ENCODE peak calls at places on chromosome 19, in seven cellular contexts. One of them, this sample, is unnamed.

GRCh38 chr19:8149261-8150094 is at the start of gene FBN3:
- DNase-seq in right atrium auricular region: no peak
- DNase-seq in heart left ventricle: no peak
- DNase-seq in lower lobe of right lung: no peak
- DNase-seq in cardiac muscle cell: peak
- DNase-seq in adrenal gland: no peak
- DNase-seq in suprapubic skin: no peak
- DNase-seq in this sample: no peak

GRCh38 chr19:40785526-40785925 is 7.5 kb downstream of the RAB4B start:
- DNase-seq in right atrium auricular region: no peak
- DNase-seq in heart left ventricle: no peak
- DNase-seq in lower lobe of right lung: no peak
- DNase-seq in cardiac muscle cell: no peak
- DNase-seq in adrenal gland: no peak
- DNase-seq in suprapubic skin: no peak
- DNase-seq in this sample: no peak

GRCh38 chr19:10433131-10433536 is 12.8 kb downstream of the PDE4A start:
- DNase-seq in right atrium auricular region: no peak
- DNase-seq in heart left ventricle: no peak
- DNase-seq in lower lobe of right lung: no peak
- DNase-seq in cardiac muscle cell: no peak
- DNase-seq in adrenal gland: no peak
- DNase-seq in suprapubic skin: no peak
- DNase-seq in this sample: no peak

GRCh38 chr19:44498988-44499387 is 1.3 kb downstream of the ZNF180 start:
- DNase-seq in right atrium auricular region: no peak
- DNase-seq in heart left ventricle: no peak
- DNase-seq in lower lobe of right lung: no peak
- DNase-seq in cardiac muscle cell: no peak
- DNase-seq in adrenal gland: no peak
- DNase-seq in suprapubic skin: peak
- DNase-seq in this sample: no peak

GRCh38 chr19:2476451-2477140 is 669 bp downstream of the GADD45B start:
- DNase-seq in right atrium auricular region: no peak
- DNase-seq in heart left ventricle: no peak
- DNase-seq in lower lobe of right lung: peak
- DNase-seq in cardiac muscle cell: peak
- DNase-seq in adrenal gland: peak
- DNase-seq in suprapubic skin: no peak
- DNase-seq in this sample: peak

GRCh38 chr19:7679017-7679720 is 1.5 kb upstream of the TRAPPC5 start:
- DNase-seq in right atrium auricular region: no peak
- DNase-seq in heart left ventricle: no peak
- DNase-seq in lower lobe of right lung: peak
- DNase-seq in cardiac muscle cell: no peak
- DNase-seq in adrenal gland: peak
- DNase-seq in suprapubic skin: no peak
- DNase-seq in this sample: peak

GRCh38 chr19:43782689-43783231 is 2.0 kb upstream of the KCNN4 start:
- DNase-seq in right atrium auricular region: no peak
- DNase-seq in heart left ventricle: no peak
- DNase-seq in lower lobe of right lung: no peak
- DNase-seq in cardiac muscle cell: no peak
- DNase-seq in adrenal gland: no peak
- DNase-seq in suprapubic skin: no peak
- DNase-seq in this sample: no peak

GRCh38 chr19:34306213-34306661 is 51.9 kb downstream of the GARRE1 start:
- DNase-seq in right atrium auricular region: no peak
- DNase-seq in heart left ventricle: no peak
- DNase-seq in lower lobe of right lung: no peak
- DNase-seq in cardiac muscle cell: no peak
- DNase-seq in adrenal gland: no peak
- DNase-seq in suprapubic skin: no peak
- DNase-seq in this sample: no peak

GRCh38 chr19:11401808-11402543 is 17.1 kb downstream of the RGL3 start:
- DNase-seq in right atrium auricular region: no peak
- DNase-seq in heart left ventricle: no peak
- DNase-seq in lower lobe of right lung: no peak
- DNase-seq in cardiac muscle cell: no peak
- DNase-seq in adrenal gland: no peak
- DNase-seq in suprapubic skin: no peak
- DNase-seq in this sample: no peak

GRCh38 chr19:34241513-34242337 is 12.6 kb upstream of the GARRE1 start:
- DNase-seq in right atrium auricular region: no peak
- DNase-seq in heart left ventricle: no peak
- DNase-seq in lower lobe of right lung: peak
- DNase-seq in cardiac muscle cell: peak
- DNase-seq in adrenal gland: peak
- DNase-seq in suprapubic skin: peak
- DNase-seq in this sample: no peak

GRCh38 chr19:39916236-39916635 is 18.2 kb downstream of the FCGBP start:
- DNase-seq in right atrium auricular region: peak
- DNase-seq in heart left ventricle: no peak
- DNase-seq in lower lobe of right lung: no peak
- DNase-seq in cardiac muscle cell: no peak
- DNase-seq in adrenal gland: no peak
- DNase-seq in suprapubic skin: no peak
- DNase-seq in this sample: no peak

GRCh38 chr19:30512748-30513389 is 140.7 kb downstream of the ZNF536 start:
- DNase-seq in right atrium auricular region: no peak
- DNase-seq in heart left ventricle: no peak
- DNase-seq in lower lobe of right lung: no peak
- DNase-seq in cardiac muscle cell: no peak
- DNase-seq in adrenal gland: no peak
- DNase-seq in suprapubic skin: no peak
- DNase-seq in this sample: no peak

GRCh38 chr19:40611900-40612698 is 10.9 kb downstream of the LTBP4 start:
- DNase-seq in right atrium auricular region: no peak
- DNase-seq in heart left ventricle: no peak
- DNase-seq in lower lobe of right lung: no peak
- DNase-seq in cardiac muscle cell: no peak
- DNase-seq in adrenal gland: no peak
- DNase-seq in suprapubic skin: no peak
- DNase-seq in this sample: no peak

GRCh38 chr19:7125221-7125620 is 55.7 kb downstream of the ZNF557 start:
- DNase-seq in right atrium auricular region: no peak
- DNase-seq in heart left ventricle: no peak
- DNase-seq in lower lobe of right lung: no peak
- DNase-seq in cardiac muscle cell: no peak
- DNase-seq in adrenal gland: peak
- DNase-seq in suprapubic skin: peak
- DNase-seq in this sample: no peak

GRCh38 chr19:6204212-6204611 is 68.7 kb downstream of the ACSBG2 start:
- DNase-seq in right atrium auricular region: no peak
- DNase-seq in heart left ventricle: no peak
- DNase-seq in lower lobe of right lung: no peak
- DNase-seq in cardiac muscle cell: no peak
- DNase-seq in adrenal gland: no peak
- DNase-seq in suprapubic skin: peak
- DNase-seq in this sample: no peak

GRCh38 chr19:39074205-39074692 is 9.9 kb upstream of the ACP7 start:
- DNase-seq in right atrium auricular region: no peak
- DNase-seq in heart left ventricle: no peak
- DNase-seq in lower lobe of right lung: no peak
- DNase-seq in cardiac muscle cell: no peak
- DNase-seq in adrenal gland: no peak
- DNase-seq in suprapubic skin: no peak
- DNase-seq in this sample: no peak

GRCh38 chr19:1175020-1175419 is 952 bp upstream of the SBNO2 start:
- DNase-seq in right atrium auricular region: no peak
- DNase-seq in heart left ventricle: no peak
- DNase-seq in lower lobe of right lung: no peak
- DNase-seq in cardiac muscle cell: no peak
- DNase-seq in adrenal gland: no peak
- DNase-seq in suprapubic skin: no peak
- DNase-seq in this sample: no peak

GRCh38 chr19:1173845-1174809 is at the start of gene SBNO2:
- DNase-seq in right atrium auricular region: peak
- DNase-seq in heart left ventricle: peak
- DNase-seq in lower lobe of right lung: peak
- DNase-seq in cardiac muscle cell: peak
- DNase-seq in adrenal gland: peak
- DNase-seq in suprapubic skin: peak
- DNase-seq in this sample: peak

GRCh38 chr19:1173160-1173844 is 766 bp downstream of the SBNO2 start:
- DNase-seq in right atrium auricular region: no peak
- DNase-seq in heart left ventricle: peak
- DNase-seq in lower lobe of right lung: no peak
- DNase-seq in cardiac muscle cell: no peak
- DNase-seq in adrenal gland: peak
- DNase-seq in suprapubic skin: peak
- DNase-seq in this sample: peak

GRCh38 chr19:1181606-1182005 is 7.5 kb upstream of the SBNO2 start:
- DNase-seq in right atrium auricular region: no peak
- DNase-seq in heart left ventricle: no peak
- DNase-seq in lower lobe of right lung: peak
- DNase-seq in cardiac muscle cell: no peak
- DNase-seq in adrenal gland: no peak
- DNase-seq in suprapubic skin: peak
- DNase-seq in this sample: no peak

GRCh38 chr19:1177322-1178114 is 3.5 kb upstream of the SBNO2 start:
- DNase-seq in right atrium auricular region: peak
- DNase-seq in heart left ventricle: no peak
- DNase-seq in lower lobe of right lung: no peak
- DNase-seq in cardiac muscle cell: no peak
- DNase-seq in adrenal gland: no peak
- DNase-seq in suprapubic skin: peak
- DNase-seq in this sample: no peak
- H3K4me3 ChIP-seq in right atrium auricular region: no peak
- H3K4me3 ChIP-seq in heart left ventricle: no peak
- H3K4me3 ChIP-seq in lower lobe of right lung: no peak
- H3K4me3 ChIP-seq in cardiac muscle cell: no peak
- H3K4me3 ChIP-seq in adrenal gland: no peak
- H3K4me3 ChIP-seq in suprapubic skin: no peak
- H3K4me3 ChIP-seq in this sample: no peak

GRCh38 chr19:4208385-4209094 is 20.8 kb upstream of the EBI3 start:
- DNase-seq in right atrium auricular region: no peak
- DNase-seq in heart left ventricle: no peak
- DNase-seq in lower lobe of right lung: no peak
- DNase-seq in cardiac muscle cell: no peak
- DNase-seq in adrenal gland: no peak
- DNase-seq in suprapubic skin: no peak
- DNase-seq in this sample: no peak
- H3K27ac ChIP-seq in right atrium auricular region: no peak
- H3K27ac ChIP-seq in heart left ventricle: no peak
- H3K27ac ChIP-seq in lower lobe of right lung: no peak
- H3K27ac ChIP-seq in cardiac muscle cell: no peak
- H3K27ac ChIP-seq in adrenal gland: no peak
- H3K27ac ChIP-seq in suprapubic skin: no peak
- H3K27ac ChIP-seq in this sample: no peak

GRCh38 chr19:15424121-15424520 is 5.3 kb upstream of the AKAP8L start:
- DNase-seq in right atrium auricular region: no peak
- DNase-seq in heart left ventricle: no peak
- DNase-seq in lower lobe of right lung: no peak
- DNase-seq in cardiac muscle cell: no peak
- DNase-seq in adrenal gland: no peak
- DNase-seq in suprapubic skin: no peak
- DNase-seq in this sample: no peak

GRCh38 chr19:15421726-15422260 is 3.0 kb upstream of the AKAP8L start:
- DNase-seq in right atrium auricular region: no peak
- DNase-seq in heart left ventricle: peak
- DNase-seq in lower lobe of right lung: no peak
- DNase-seq in cardiac muscle cell: no peak
- DNase-seq in adrenal gland: no peak
- DNase-seq in suprapubic skin: no peak
- DNase-seq in this sample: no peak

GRCh38 chr19:15423130-15423529 is 4.3 kb upstream of the AKAP8L start:
- DNase-seq in right atrium auricular region: no peak
- DNase-seq in heart left ventricle: no peak
- DNase-seq in lower lobe of right lung: no peak
- DNase-seq in cardiac muscle cell: no peak
- DNase-seq in adrenal gland: no peak
- DNase-seq in suprapubic skin: no peak
- DNase-seq in this sample: no peak

GRCh38 chr19:15421136-15421535 is 2.3 kb upstream of the AKAP8L start:
- DNase-seq in right atrium auricular region: no peak
- DNase-seq in heart left ventricle: no peak
- DNase-seq in lower lobe of right lung: no peak
- DNase-seq in cardiac muscle cell: no peak
- DNase-seq in adrenal gland: no peak
- DNase-seq in suprapubic skin: no peak
- DNase-seq in this sample: no peak

GRCh38 chr19:15422311-15423075 is 3.7 kb upstream of the AKAP8L start:
- DNase-seq in right atrium auricular region: no peak
- DNase-seq in heart left ventricle: peak
- DNase-seq in lower lobe of right lung: no peak
- DNase-seq in cardiac muscle cell: no peak
- DNase-seq in adrenal gland: no peak
- DNase-seq in suprapubic skin: no peak
- DNase-seq in this sample: no peak
- TF ChIP-seq CTCF in right atrium auricular region: no peak
- TF ChIP-seq CTCF in heart left ventricle: no peak
- TF ChIP-seq CTCF in lower lobe of right lung: no peak
- TF ChIP-seq CTCF in cardiac muscle cell: no peak
- TF ChIP-seq CTCF in adrenal gland: no peak
- TF ChIP-seq CTCF in suprapubic skin: no peak
- TF ChIP-seq CTCF in this sample: no peak

GRCh38 chr19:55259540-55260210 is 858 bp upstream of the PPP6R1 start:
- DNase-seq in right atrium auricular region: no peak
- DNase-seq in heart left ventricle: no peak
- DNase-seq in lower lobe of right lung: peak
- DNase-seq in cardiac muscle cell: no peak
- DNase-seq in adrenal gland: no peak
- DNase-seq in suprapubic skin: no peak
- DNase-seq in this sample: no peak
- H3K4me3 ChIP-seq in right atrium auricular region: peak
- H3K4me3 ChIP-seq in heart left ventricle: peak
- H3K4me3 ChIP-seq in lower lobe of right lung: peak
- H3K4me3 ChIP-seq in cardiac muscle cell: peak
- H3K4me3 ChIP-seq in adrenal gland: peak
- H3K4me3 ChIP-seq in suprapubic skin: peak
- H3K4me3 ChIP-seq in this sample: peak

DNA sequence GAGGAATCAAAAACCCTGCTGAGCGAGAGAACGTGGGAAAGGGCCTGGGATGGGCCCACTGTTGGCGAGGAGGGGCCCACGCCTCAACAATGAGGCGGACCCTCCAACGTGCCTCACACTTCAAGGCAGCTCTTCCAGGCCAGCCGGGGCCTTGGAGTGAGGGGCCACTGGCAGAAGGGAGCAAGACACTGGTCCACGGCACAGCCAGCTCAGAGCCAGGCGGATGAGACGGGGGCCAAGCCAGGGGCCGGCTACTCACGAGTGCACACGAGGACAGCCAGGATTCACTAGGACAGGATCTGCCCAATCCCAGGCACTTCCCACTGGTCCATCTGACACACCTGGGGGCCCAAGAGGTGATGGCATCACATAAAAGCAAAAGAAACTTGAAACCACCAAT is 20.5 kb downstream of the ELL start:
- DNase-seq in right atrium auricular region: no peak
- DNase-seq in heart left ventricle: no peak
- DNase-seq in lower lobe of right lung: no peak
- DNase-seq in cardiac muscle cell: no peak
- DNase-seq in adrenal gland: no peak
- DNase-seq in suprapubic skin: no peak
- DNase-seq in this sample: no peak
- H3K27ac ChIP-seq in right atrium auricular region: peak
- H3K27ac ChIP-seq in heart left ventricle: peak
- H3K27ac ChIP-seq in lower lobe of right lung: peak
- H3K27ac ChIP-seq in cardiac muscle cell: no peak
- H3K27ac ChIP-seq in adrenal gland: no peak
- H3K27ac ChIP-seq in suprapubic skin: peak
- H3K27ac ChIP-seq in this sample: no peak